ENCODE peak calls at places on chromosomes 13 and 19, in ten cellular contexts. One of them, this sample, is unnamed. For H3K27me3 and H3K4me1, the result is how much of the 10 kb centered on the place peaks cover.

GRCh38 chr19:42038675-42039074 is 31.3 kb downstream of the GRIK5 start:
- DNase-seq in H1: no peak
- DNase-seq in spleen: no peak
- DNase-seq in sigmoid colon: peak
- DNase-seq in GM23338: no peak
- DNase-seq in vagina: no peak
- DNase-seq in HepG2: no peak
- DNase-seq in breast epithelium: no peak
- DNase-seq in K562: no peak
- DNase-seq in prostate gland: no peak
- DNase-seq in this sample: no peak

GRCh38 chr19:3095375-3096191 is 1.4 kb downstream of the GNA11 start:
- DNase-seq in spleen: peak
- DNase-seq in vagina: no peak
- DNase-seq in GM23338: peak
- DNase-seq in HepG2: peak
- DNase-seq in breast epithelium: no peak
- DNase-seq in K562: no peak
- DNase-seq in sigmoid colon: no peak
- DNase-seq in prostate gland: no peak
- DNase-seq in H1: peak
- DNase-seq in this sample: no peak

GRCh38 chr13:102127153-102127552 is 274.7 kb downstream of the FGF14 start:
- DNase-seq in K562: no peak
- DNase-seq in breast epithelium: no peak
- DNase-seq in sigmoid colon: no peak
- DNase-seq in H1: no peak
- DNase-seq in spleen: no peak
- DNase-seq in prostate gland: no peak
- DNase-seq in HepG2: no peak
- DNase-seq in vagina: no peak
- DNase-seq in GM23338: no peak
- DNase-seq in this sample: no peak

GRCh38 chr19:41223431-41224234 is 4.6 kb downstream of the AXL start:
- DNase-seq in vagina: no peak
- DNase-seq in H1: peak
- DNase-seq in spleen: no peak
- DNase-seq in K562: no peak
- DNase-seq in GM23338: peak
- DNase-seq in sigmoid colon: peak
- DNase-seq in prostate gland: no peak
- DNase-seq in HepG2: peak
- DNase-seq in breast epithelium: no peak
- DNase-seq in this sample: peak

GRCh38 chr13:75181906-75182305 is 300.1 kb downstream of the TBC1D4 start:
- DNase-seq in breast epithelium: no peak
- DNase-seq in GM23338: no peak
- DNase-seq in K562: no peak
- DNase-seq in vagina: no peak
- DNase-seq in spleen: no peak
- DNase-seq in prostate gland: no peak
- DNase-seq in HepG2: no peak
- DNase-seq in H1: no peak
- DNase-seq in sigmoid colon: no peak
- DNase-seq in this sample: peak

GRCh38 chr19:50870417-50871089 is 2.7 kb upstream of the KLK2 start:
- DNase-seq in spleen: no peak
- DNase-seq in vagina: no peak
- DNase-seq in H1: no peak
- DNase-seq in GM23338: peak
- DNase-seq in K562: peak
- DNase-seq in prostate gland: no peak
- DNase-seq in breast epithelium: no peak
- DNase-seq in HepG2: peak
- DNase-seq in sigmoid colon: peak
- DNase-seq in this sample: no peak

GRCh38 chr13:84843368-84843767 is 955.9 kb downstream of the SLITRK6 start:
- DNase-seq in vagina: no peak
- DNase-seq in sigmoid colon: no peak
- DNase-seq in prostate gland: no peak
- DNase-seq in spleen: no peak
- DNase-seq in K562: no peak
- DNase-seq in breast epithelium: no peak
- DNase-seq in H1: no peak
- DNase-seq in HepG2: no peak
- DNase-seq in GM23338: no peak
- DNase-seq in this sample: no peak

GRCh38 chr13:93289047-93289446 is 62.4 kb downstream of the GPC6 start:
- DNase-seq in GM23338: no peak
- DNase-seq in breast epithelium: no peak
- DNase-seq in vagina: no peak
- DNase-seq in sigmoid colon: no peak
- DNase-seq in HepG2: no peak
- DNase-seq in H1: no peak
- DNase-seq in spleen: no peak
- DNase-seq in K562: peak
- DNase-seq in prostate gland: no peak
- DNase-seq in this sample: no peak

GRCh38 chr13:51437550-51438127 is 15.2 kb downstream of the INTS6 start:
- DNase-seq in spleen: no peak
- DNase-seq in sigmoid colon: no peak
- DNase-seq in H1: no peak
- DNase-seq in HepG2: no peak
- DNase-seq in prostate gland: no peak
- DNase-seq in vagina: no peak
- DNase-seq in GM23338: no peak
- DNase-seq in K562: no peak
- DNase-seq in breast epithelium: no peak
- DNase-seq in this sample: no peak

GRCh38 chr19:48569814-48570213 is 17.8 kb downstream of the SULT2B1 start:
- DNase-seq in H1: no peak
- DNase-seq in HepG2: no peak
- DNase-seq in K562: no peak
- DNase-seq in prostate gland: peak
- DNase-seq in sigmoid colon: no peak
- DNase-seq in GM23338: no peak
- DNase-seq in vagina: no peak
- DNase-seq in breast epithelium: no peak
- DNase-seq in spleen: no peak
- DNase-seq in this sample: no peak

GRCh38 chr19:16447015-16447384 is 24.8 kb downstream of the EPS15L1 start:
- DNase-seq in breast epithelium: peak
- DNase-seq in H1: no peak
- DNase-seq in sigmoid colon: peak
- DNase-seq in prostate gland: no peak
- DNase-seq in HepG2: peak
- DNase-seq in GM23338: no peak
- DNase-seq in spleen: peak
- DNase-seq in K562: peak
- DNase-seq in vagina: no peak
- DNase-seq in this sample: no peak

GRCh38 chr19:23978068-23978467 is 63.4 kb downstream of the ZNF726 start:
- DNase-seq in HepG2: no peak
- DNase-seq in vagina: no peak
- DNase-seq in prostate gland: no peak
- DNase-seq in breast epithelium: no peak
- DNase-seq in GM23338: no peak
- DNase-seq in sigmoid colon: no peak
- DNase-seq in K562: no peak
- DNase-seq in H1: no peak
- DNase-seq in spleen: no peak
- DNase-seq in this sample: no peak

GRCh38 chr19:23981863-23982262 is 67.2 kb downstream of the ZNF726 start:
- DNase-seq in prostate gland: no peak
- DNase-seq in vagina: peak
- DNase-seq in HepG2: no peak
- DNase-seq in K562: no peak
- DNase-seq in H1: no peak
- DNase-seq in GM23338: no peak
- DNase-seq in spleen: no peak
- DNase-seq in breast epithelium: no peak
- DNase-seq in sigmoid colon: no peak
- DNase-seq in this sample: no peak

GRCh38 chr19:23986623-23987022 is 71.9 kb downstream of the ZNF726 start:
- DNase-seq in HepG2: no peak
- DNase-seq in prostate gland: no peak
- DNase-seq in K562: no peak
- DNase-seq in spleen: no peak
- DNase-seq in H1: no peak
- DNase-seq in GM23338: no peak
- DNase-seq in vagina: no peak
- DNase-seq in breast epithelium: no peak
- DNase-seq in sigmoid colon: no peak
- DNase-seq in this sample: no peak

GRCh38 chr19:23983406-23983805 is 68.7 kb downstream of the ZNF726 start:
- DNase-seq in vagina: no peak
- DNase-seq in H1: no peak
- DNase-seq in sigmoid colon: no peak
- DNase-seq in HepG2: no peak
- DNase-seq in K562: no peak
- DNase-seq in spleen: no peak
- DNase-seq in GM23338: no peak
- DNase-seq in breast epithelium: no peak
- DNase-seq in prostate gland: no peak
- DNase-seq in this sample: no peak

GRCh38 chr19:23980805-23981204 is 66.1 kb downstream of the ZNF726 start:
- DNase-seq in breast epithelium: no peak
- DNase-seq in K562: no peak
- DNase-seq in HepG2: no peak
- DNase-seq in spleen: no peak
- DNase-seq in vagina: no peak
- DNase-seq in GM23338: no peak
- DNase-seq in sigmoid colon: no peak
- DNase-seq in prostate gland: no peak
- DNase-seq in H1: no peak
- DNase-seq in this sample: no peak
- TF ChIP-seq POLR2AphosphoS5 in breast epithelium: no peak
- TF ChIP-seq POLR2AphosphoS5 in K562: no peak
- TF ChIP-seq POLR2AphosphoS5 in HepG2: no peak
- TF ChIP-seq POLR2AphosphoS5 in spleen: no peak
- TF ChIP-seq POLR2AphosphoS5 in vagina: no peak
- TF ChIP-seq POLR2AphosphoS5 in GM23338: no peak
- TF ChIP-seq POLR2AphosphoS5 in sigmoid colon: no peak
- TF ChIP-seq POLR2AphosphoS5 in prostate gland: no peak
- TF ChIP-seq POLR2AphosphoS5 in H1: no peak
- TF ChIP-seq POLR2AphosphoS5 in this sample: no peak

GRCh38 chr19:31955884-31956283 is 389.5 kb upstream of the ZNF507 start:
- DNase-seq in spleen: no peak
- DNase-seq in HepG2: no peak
- DNase-seq in vagina: no peak
- DNase-seq in prostate gland: no peak
- DNase-seq in GM23338: no peak
- DNase-seq in sigmoid colon: no peak
- DNase-seq in K562: no peak
- DNase-seq in H1: no peak
- DNase-seq in breast epithelium: no peak
- DNase-seq in this sample: no peak
- H3K27me3 ChIP-seq in spleen: under half
- H3K27me3 ChIP-seq in HepG2: under half
- H3K27me3 ChIP-seq in vagina: under half
- H3K27me3 ChIP-seq in prostate gland: under half
- H3K27me3 ChIP-seq in GM23338: under half
- H3K27me3 ChIP-seq in sigmoid colon: under half
- H3K27me3 ChIP-seq in K562: under half
- H3K27me3 ChIP-seq in H1: under half
- H3K27me3 ChIP-seq in breast epithelium: under half
- H3K27me3 ChIP-seq in this sample: under half

DNA sequence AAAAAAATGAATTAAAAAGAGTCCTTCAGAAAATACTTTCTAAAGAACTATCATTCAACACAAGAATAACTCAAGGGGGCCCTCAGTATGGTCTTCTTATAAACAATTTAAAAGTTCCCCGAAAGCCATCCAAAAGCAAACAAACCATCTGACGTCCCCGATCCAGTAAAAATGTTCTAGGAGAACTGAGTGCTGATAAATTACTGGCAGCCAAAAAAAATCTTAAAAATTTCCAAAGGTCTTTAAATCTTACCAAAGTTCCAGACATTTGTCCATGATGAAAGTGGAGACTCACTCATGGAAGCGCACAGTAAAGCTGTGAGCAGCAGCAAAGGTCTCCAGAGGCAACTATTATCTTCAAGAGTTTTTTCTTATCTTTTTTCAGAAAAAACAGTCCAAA is 85.6 kb downstream of the COL4A1 start:
- DNase-seq in H1: no peak
- DNase-seq in sigmoid colon: no peak
- DNase-seq in breast epithelium: no peak
- DNase-seq in spleen: no peak
- DNase-seq in K562: no peak
- DNase-seq in prostate gland: no peak
- DNase-seq in vagina: no peak
- DNase-seq in HepG2: no peak
- DNase-seq in GM23338: no peak
- DNase-seq in this sample: no peak
- H3K4me1 ChIP-seq in H1: under half
- H3K4me1 ChIP-seq in sigmoid colon: half or more
- H3K4me1 ChIP-seq in breast epithelium: under half
- H3K4me1 ChIP-seq in spleen: under half
- H3K4me1 ChIP-seq in K562: under half
- H3K4me1 ChIP-seq in prostate gland: under half
- H3K4me1 ChIP-seq in vagina: under half
- H3K4me1 ChIP-seq in HepG2: under half
- H3K4me1 ChIP-seq in GM23338: under half
- H3K4me1 ChIP-seq in this sample: under half

GRCh38 chr19:13865578-13866462 is 11.1 kb upstream of the NANOS3 start:
- DNase-seq in HepG2: no peak
- DNase-seq in spleen: peak
- DNase-seq in prostate gland: no peak
- DNase-seq in sigmoid colon: no peak
- DNase-seq in H1: no peak
- DNase-seq in vagina: no peak
- DNase-seq in K562: no peak
- DNase-seq in breast epithelium: no peak
- DNase-seq in GM23338: no peak
- DNase-seq in this sample: no peak

GRCh38 chr19:13868663-13869062 is 8.3 kb upstream of the NANOS3 start:
- DNase-seq in spleen: no peak
- DNase-seq in prostate gland: no peak
- DNase-seq in sigmoid colon: no peak
- DNase-seq in K562: no peak
- DNase-seq in HepG2: no peak
- DNase-seq in GM23338: no peak
- DNase-seq in vagina: no peak
- DNase-seq in H1: no peak
- DNase-seq in breast epithelium: no peak
- DNase-seq in this sample: no peak

GRCh38 chr19:13865243-13865577 is 11.7 kb upstream of the NANOS3 start:
- DNase-seq in spleen: no peak
- DNase-seq in prostate gland: no peak
- DNase-seq in K562: peak
- DNase-seq in GM23338: no peak
- DNase-seq in vagina: no peak
- DNase-seq in breast epithelium: no peak
- DNase-seq in HepG2: no peak
- DNase-seq in H1: no peak
- DNase-seq in sigmoid colon: no peak
- DNase-seq in this sample: no peak

GRCh38 chr19:13864513-13865242 is 12.3 kb upstream of the NANOS3 start:
- DNase-seq in breast epithelium: no peak
- DNase-seq in H1: no peak
- DNase-seq in HepG2: no peak
- DNase-seq in K562: no peak
- DNase-seq in sigmoid colon: no peak
- DNase-seq in GM23338: no peak
- DNase-seq in prostate gland: no peak
- DNase-seq in vagina: no peak
- DNase-seq in spleen: peak
- DNase-seq in this sample: no peak

GRCh38 chr19:13866463-13867046 is 10.4 kb upstream of the NANOS3 start:
- DNase-seq in sigmoid colon: no peak
- DNase-seq in HepG2: no peak
- DNase-seq in K562: no peak
- DNase-seq in breast epithelium: no peak
- DNase-seq in prostate gland: no peak
- DNase-seq in spleen: no peak
- DNase-seq in GM23338: no peak
- DNase-seq in vagina: no peak
- DNase-seq in H1: no peak
- DNase-seq in this sample: no peak
- TF ChIP-seq POLR2AphosphoS5 in sigmoid colon: no peak
- TF ChIP-seq POLR2AphosphoS5 in HepG2: no peak
- TF ChIP-seq POLR2AphosphoS5 in K562: no peak
- TF ChIP-seq POLR2AphosphoS5 in breast epithelium: no peak
- TF ChIP-seq POLR2AphosphoS5 in prostate gland: no peak
- TF ChIP-seq POLR2AphosphoS5 in spleen: no peak
- TF ChIP-seq POLR2AphosphoS5 in GM23338: no peak
- TF ChIP-seq POLR2AphosphoS5 in vagina: no peak
- TF ChIP-seq POLR2AphosphoS5 in H1: no peak
- TF ChIP-seq POLR2AphosphoS5 in this sample: no peak